ENCODE peak calls at places on chromosome 21, in eight cellular contexts. S, C, A, T, N, Y, U and X are unnamed samples.

GRCh38 chr21:34365794-34366193 is 2.0 kb downstream of the KCNE2 start:
- DNase-seq in S (no peak), C (no peak), A (no peak), T (no peak), N (no peak), Y (peak), U (no peak), X (no peak)

GRCh38 chr21:39363607-39364555 is 15.0 kb upstream of the HMGN1 start:
- DNase-seq in S (no peak), C (no peak), A (peak), T (no peak), N (peak), Y (no peak), U (no peak), X (no peak)

GRCh38 chr21:43719748-43720538 is 1.0 kb downstream of the PDXK start:
- DNase-seq in S (no peak), C (peak), A (no peak), T (no peak), N (no peak), Y (no peak), U (no peak), X (no peak)

GRCh38 chr21:33799378-33800090 is 116.1 kb downstream of the ATP5PO start:
- DNase-seq in S (no peak), C (no peak), A (no peak), T (no peak), N (no peak), Y (no peak), U (no peak), X (no peak)

GRCh38 chr21:35737899-35738341 is 322.4 kb downstream of the SETD4 start:
- DNase-seq in S (no peak), C (no peak), A (no peak), T (no peak), N (peak), Y (no peak), U (peak), X (no peak)

GRCh38 chr21:37407719-37408455 is 41.3 kb downstream of the DYRK1A start:
- DNase-seq in S (peak), C (no peak), A (peak), T (no peak), N (no peak), Y (no peak), U (no peak), X (no peak)

GRCh38 chr21:38649120-38649519 is 150.8 kb upstream of the ERG start:
- DNase-seq in S (no peak), C (no peak), A (no peak), T (no peak), N (no peak), Y (no peak), U (no peak), X (no peak)

GRCh38 chr21:33229099-33229775 is 501 bp upstream of the IFNAR2 start:
- DNase-seq in S (no peak), C (no peak), A (no peak), T (no peak), N (no peak), Y (no peak), U (no peak), X (no peak)

GRCh38 chr21:44969965-44970755 is 30.3 kb downstream of the SLX9 start:
- DNase-seq in S (no peak), C (peak), A (peak), T (no peak), N (peak), Y (peak), U (no peak), X (no peak)

GRCh38 chr21:44326272-44326647 is 12.9 kb downstream of the CFAP410 start:
- DNase-seq in S (no peak), C (no peak), A (no peak), T (no peak), N (no peak), Y (no peak), U (no peak), X (no peak)

GRCh38 chr21:45549670-45550463 is 7.6 kb upstream of the SLC19A1 start:
- DNase-seq in S (no peak), C (peak), A (no peak), T (no peak), N (peak), Y (peak), U (no peak), X (no peak)

GRCh38 chr21:31798842-31799691 is 67.1 kb upstream of the SCAF4 start:
- DNase-seq in S (no peak), C (no peak), A (peak), T (no peak), N (no peak), Y (no peak), U (no peak), X (no peak)

GRCh38 chr21:42781981-42782722 is 97.2 kb downstream of the WDR4 start:
- DNase-seq in S (no peak), C (peak), A (no peak), T (no peak), N (no peak), Y (no peak), U (no peak), X (no peak)

GRCh38 chr21:31503939-31504338 is 155.6 kb upstream of the SOD1 start:
- DNase-seq in S (no peak), C (no peak), A (no peak), T (no peak), N (no peak), Y (no peak), U (no peak), X (no peak)

GRCh38 chr21:26469789-26470188 is 103.3 kb downstream of the CYYR1 start:
- DNase-seq in S (peak), C (no peak), A (peak), T (no peak), N (no peak), Y (no peak), U (peak), X (no peak)

GRCh38 chr21:24045775-24046215 is 1561.5 kb downstream of the MRPL39 start:
- DNase-seq in S (peak), C (peak), A (peak), T (no peak), N (peak), Y (peak), U (peak), X (peak)

GRCh38 chr21:16842716-16843115 is 670.1 kb upstream of the CXADR start:
- DNase-seq in S (no peak), C (no peak), A (peak), T (no peak), N (no peak), Y (no peak), U (no peak), X (no peak)

GRCh38 chr21:14210738-14211137 is at the start of gene LIPI:
- DNase-seq in S (no peak), C (no peak), A (no peak), T (no peak), N (no peak), Y (no peak), U (no peak), X (no peak)

GRCh38 chr21:31142600-31142999 is 104.3 kb upstream of the KRTAP19-8 start:
- DNase-seq in S (no peak), C (no peak), A (no peak), T (no peak), N (peak), Y (no peak), U (no peak), X (no peak)

GRCh38 chr21:38621132-38621531 is 122.9 kb upstream of the ERG start:
- DNase-seq in S (no peak), C (no peak), A (no peak), T (no peak), N (no peak), Y (no peak), U (no peak), X (no peak)

GRCh38 chr21:31895069-31895851 is 22.4 kb downstream of the HUNK start:
- DNase-seq in S (no peak), C (no peak), A (peak), T (no peak), N (peak), Y (no peak), U (no peak), X (no peak)

GRCh38 chr21:33864150-33864549 is 51.5 kb downstream of the ATP5PO start:
- DNase-seq in S (no peak), C (peak), A (no peak), T (no peak), N (no peak), Y (no peak), U (no peak), X (no peak)

GRCh38 chr21:39384674-39385298 is 35.9 kb upstream of the HMGN1 start:
- DNase-seq in S (no peak), C (no peak), A (peak), T (no peak), N (peak), Y (no peak), U (no peak), X (no peak)

GRCh38 chr21:31482460-31482859 is 138.4 kb upstream of the TIAM1 start:
- DNase-seq in S (no peak), C (no peak), A (no peak), T (no peak), N (no peak), Y (no peak), U (no peak), X (no peak)

GRCh38 chr21:38420140-38420539 is 78.1 kb downstream of the ERG start:
- DNase-seq in S (no peak), C (no peak), A (no peak), T (no peak), N (peak), Y (no peak), U (no peak), X (no peak)

GRCh38 chr21:45764792-45765191 is 121.3 kb downstream of the PCBP3 start:
- DNase-seq in S (no peak), C (no peak), A (no peak), T (no peak), N (no peak), Y (no peak), U (no peak), X (no peak)

GRCh38 chr21:45335151-45335760 is 47.6 kb upstream of the POFUT2 start:
- DNase-seq in S (no peak), C (no peak), A (no peak), T (no peak), N (no peak), Y (no peak), U (no peak), X (no peak)

GRCh38 chr21:44258056-44258725 is 3.5 kb downstream of the DNMT3L start:
- DNase-seq in S (no peak), C (peak), A (no peak), T (no peak), N (no peak), Y (no peak), U (no peak), X (no peak)

GRCh38 chr21:42836767-42837301 is 42.5 kb downstream of the WDR4 start:
- DNase-seq in S (no peak), C (peak), A (no peak), T (no peak), N (no peak), Y (no peak), U (no peak), X (no peak)

GRCh38 chr21:21101911-21102310 is 103.7 kb downstream of the NCAM2 start:
- DNase-seq in S (peak), C (no peak), A (peak), T (no peak), N (peak), Y (peak), U (peak), X (peak)

GRCh38 chr21:45972716-45973474 is 8.7 kb upstream of the COL6A1 start:
- DNase-seq in S (no peak), C (peak), A (peak), T (no peak), N (no peak), Y (peak), U (peak), X (peak)

GRCh38 chr21:16419188-16419874 is 689.5 kb downstream of the USP25 start:
- DNase-seq in S (no peak), C (no peak), A (peak), T (no peak), N (no peak), Y (no peak), U (peak), X (peak)

GRCh38 chr21:38467369-38467768 is 30.9 kb downstream of the ERG start:
- DNase-seq in S (no peak), C (no peak), A (no peak), T (no peak), N (peak), Y (no peak), U (no peak), X (no peak)

GRCh38 chr21:26964379-26964778 is 2.5 kb downstream of the ADAMTS5 start:
- DNase-seq in S (no peak), C (no peak), A (peak), T (no peak), N (no peak), Y (no peak), U (no peak), X (no peak)

GRCh38 chr21:34992736-34993135 is 56.4 kb downstream of the RUNX1 start:
- DNase-seq in S (no peak), C (no peak), A (peak), T (no peak), N (no peak), Y (no peak), U (no peak), X (no peak)

GRCh38 chr21:37758997-37759396 is 157.3 kb downstream of the KCNJ6 start:
- DNase-seq in S (no peak), C (no peak), A (peak), T (peak), N (peak), Y (peak), U (peak), X (peak)

GRCh38 chr21:46109251-46110221 is 11.6 kb downstream of the COL6A2 start:
- DNase-seq in S (no peak), C (peak), A (no peak), T (no peak), N (no peak), Y (no peak), U (no peak), X (no peak)

DNA sequence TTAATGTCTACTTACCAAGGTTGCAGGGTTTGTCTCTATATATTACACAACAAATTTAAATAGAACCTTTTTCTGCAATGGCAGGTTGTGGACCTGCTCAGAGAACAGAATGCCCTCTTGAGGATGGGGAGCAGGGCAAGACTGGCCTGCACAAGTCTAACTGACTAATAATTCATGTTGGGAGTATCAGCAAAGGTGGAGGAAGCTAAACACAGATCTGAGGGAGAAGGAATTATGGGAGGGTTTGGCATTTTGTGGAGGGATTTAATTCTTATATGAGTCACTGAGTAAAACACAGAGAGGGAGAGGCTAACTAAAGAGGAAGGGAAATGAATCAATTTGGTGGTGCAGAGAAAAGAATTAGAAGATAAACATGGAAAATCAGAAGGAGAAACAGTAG is 40.0 kb downstream of the CLDN17 start:
- DNase-seq in S (no peak), C (no peak), A (no peak), T (no peak), N (no peak), Y (no peak), U (no peak), X (no peak)
- H3K4me3 ChIP-seq in S (no peak), C (no peak), A (no peak), T (no peak), N (no peak), Y (no peak), U (no peak), X (no peak)

GRCh38 chr21:41780337-41781046 is 13.6 kb upstream of the RIPK4 start:
- DNase-seq in S (no peak), C (no peak), A (no peak), T (no peak), N (no peak), Y (no peak), U (no peak), X (no peak)

GRCh38 chr21:41781047-41781405 is 14.2 kb upstream of the RIPK4 start:
- DNase-seq in S (no peak), C (no peak), A (no peak), T (no peak), N (no peak), Y (no peak), U (no peak), X (no peak)

GRCh38 chr21:41778974-41779600 is 12.2 kb upstream of the RIPK4 start:
- DNase-seq in S (no peak), C (no peak), A (no peak), T (no peak), N (no peak), Y (peak), U (no peak), X (no peak)

GRCh38 chr21:41777934-41778815 is 11.3 kb upstream of the RIPK4 start:
- DNase-seq in S (peak), C (no peak), A (peak), T (peak), N (peak), Y (peak), U (peak), X (peak)

DNA sequence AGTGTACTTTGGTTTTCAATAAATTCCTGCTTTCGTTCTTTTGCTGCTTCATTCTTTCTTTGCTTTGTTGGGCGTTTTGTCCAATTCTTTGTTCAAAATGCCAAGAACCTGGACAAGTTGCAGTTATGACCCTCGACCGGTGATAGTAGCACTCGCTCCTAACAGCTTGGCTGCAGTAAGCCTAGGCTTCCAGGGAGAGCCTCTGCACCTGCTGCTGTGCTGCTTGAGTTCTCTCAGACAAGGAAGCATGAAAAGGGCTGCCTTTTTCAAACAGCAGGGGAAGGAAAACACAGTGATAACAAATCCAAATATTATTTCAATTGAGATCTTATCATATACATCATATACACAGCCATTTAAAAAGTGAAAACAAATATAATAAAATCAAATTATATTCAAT is 12.8 kb upstream of the RIPK4 start:
- DNase-seq in S (no peak), C (no peak), A (no peak), T (no peak), N (no peak), Y (no peak), U (no peak), X (no peak)
- H3K4me3 ChIP-seq in S (no peak), C (no peak), A (no peak), T (peak), N (no peak), Y (peak), U (no peak), X (no peak)

DNA sequence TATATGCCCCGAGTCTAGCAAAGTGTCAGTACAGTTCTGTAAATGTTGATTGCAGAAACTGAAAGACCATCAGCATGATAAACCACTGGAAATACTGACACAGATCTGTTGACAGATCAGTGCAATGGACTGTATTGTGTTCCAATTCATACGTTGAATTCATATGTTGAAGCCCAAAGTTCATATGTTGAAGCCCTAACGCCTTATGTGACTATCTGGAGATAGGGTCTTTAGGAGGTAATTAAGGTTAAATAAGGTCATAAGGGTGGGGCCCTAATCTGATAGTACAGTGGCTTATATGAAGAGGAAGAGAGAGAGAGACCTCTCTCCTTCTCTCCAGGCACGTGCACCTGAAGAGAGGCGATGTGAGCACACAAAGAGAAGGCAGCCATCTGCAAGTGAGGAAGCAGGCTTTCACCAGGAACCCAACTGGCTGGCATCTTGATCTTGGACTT is 144.7 kb downstream of the MRPL39 start:
- DNase-seq in S (no peak), C (no peak), A (no peak), T (no peak), N (no peak), Y (no peak), U (no peak), X (no peak)
- H3K4me3 ChIP-seq in S (no peak), C (no peak), A (no peak), T (no peak), N (no peak), Y (no peak), U (no peak), X (no peak)

DNA sequence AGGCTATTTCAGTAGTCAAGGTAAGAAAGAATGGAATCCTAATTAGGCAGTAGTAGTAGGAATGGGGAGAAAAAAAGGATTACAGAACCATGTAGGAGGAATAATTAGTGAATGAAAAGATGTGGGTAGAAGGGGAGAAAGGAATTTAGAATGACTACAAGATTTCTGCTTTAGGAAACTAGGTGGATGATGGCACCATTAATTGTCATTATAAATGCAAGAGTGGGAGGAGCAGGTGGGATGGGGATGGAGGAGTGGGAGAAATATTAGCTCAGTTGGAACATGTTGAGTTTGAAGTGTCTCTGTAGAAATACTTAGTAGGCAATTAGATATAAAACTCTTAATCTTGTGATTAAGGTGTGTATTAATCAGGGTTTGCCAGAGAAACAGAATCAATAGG is 50.0 kb upstream of the C21orf91 start:
- DNase-seq in S (no peak), C (no peak), A (no peak), T (no peak), N (no peak), Y (no peak), U (no peak), X (no peak)
- H3K4me3 ChIP-seq in S (no peak), C (no peak), A (no peak), T (no peak), N (no peak), Y (no peak), U (no peak), X (no peak)

DNA sequence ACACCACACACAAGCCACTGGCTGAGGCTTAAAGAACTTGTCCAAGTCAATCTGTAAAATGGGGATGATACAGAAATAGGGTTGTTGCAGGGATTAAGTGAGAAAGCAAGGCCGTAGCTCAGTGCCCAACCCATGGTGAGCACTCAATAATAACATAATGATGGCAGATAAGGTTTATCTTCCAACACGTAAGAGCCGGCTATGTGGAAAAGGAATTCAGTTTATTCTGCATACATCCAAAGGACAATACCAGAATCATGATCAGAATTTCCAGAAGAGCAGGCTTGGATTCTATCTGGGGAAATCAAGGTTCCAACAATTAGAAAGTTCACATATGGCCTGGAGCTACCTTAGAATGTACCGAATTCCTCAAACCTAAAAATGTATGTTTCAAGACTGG is 4.6 kb downstream of the TMPRSS2 start:
- DNase-seq in S (no peak), C (no peak), A (no peak), T (no peak), N (no peak), Y (no peak), U (no peak), X (no peak)
- H3K4me3 ChIP-seq in S (no peak), C (no peak), A (no peak), T (no peak), N (no peak), Y (no peak), U (no peak), X (no peak)